ENCODE peak calls at places on chromosome 15, in six cellular contexts. R is thoracic aorta; G is suprapubic skin; J is CD8-positive, alpha-beta memory T cell; U is pancreas; S is heart left ventricle. L is an unnamed sample.

GRCh38 chr15:65154720-65155119 is 21.1 kb upstream of the PDCD7 start:
- DNase-seq in R (no peak), G (no peak), J (no peak), U (no peak), S (no peak), L (no peak)

GRCh38 chr15:50183112-50183794 is 1.3 kb downstream of the SLC27A2 start:
- DNase-seq in R (no peak), G (no peak), J (no peak), U (no peak), S (no peak), L (no peak)

GRCh38 chr15:61173899-61174689 is 55.0 kb downstream of the RORA start:
- DNase-seq in R (no peak), G (no peak), J (no peak), U (no peak), S (no peak), L (no peak)

GRCh38 chr15:22968356-22968755 is 11.8 kb downstream of the CYFIP1 start:
- DNase-seq in R (no peak), G (peak), J (no peak), U (no peak), S (no peak), L (no peak)

GRCh38 chr15:99445272-99445850 is 120.4 kb upstream of the MEF2A start:
- DNase-seq in R (no peak), G (no peak), J (no peak), U (no peak), S (no peak), L (no peak)

GRCh38 chr15:97963779-97964178 is 3.3 kb downstream of the ARRDC4 start:
- DNase-seq in R (no peak), G (no peak), J (no peak), U (no peak), S (no peak), L (no peak)

GRCh38 chr15:66615846-66616245 is 50.0 kb upstream of the LCTL start:
- DNase-seq in R (no peak), G (no peak), J (no peak), U (no peak), S (no peak), L (no peak)

GRCh38 chr15:79844221-79844620 is 52.6 kb downstream of the MTHFS start:
- DNase-seq in R (no peak), G (no peak), J (no peak), U (no peak), S (no peak), L (no peak)

GRCh38 chr15:73389971-73390544 is 21.3 kb upstream of the HCN4 start:
- DNase-seq in R (no peak), G (no peak), J (no peak), U (no peak), S (no peak), L (no peak)

GRCh38 chr15:77860101-77860691 is 217.3 kb downstream of the TBC1D2B start:
- DNase-seq in R (no peak), G (peak), J (no peak), U (peak), S (no peak), L (no peak)

GRCh38 chr15:91302588-91303439 is 202.8 kb downstream of the SV2B start:
- DNase-seq in R (no peak), G (no peak), J (no peak), U (no peak), S (peak), L (peak)

GRCh38 chr15:101445109-101445508 is 44.4 kb downstream of the PCSK6 start:
- DNase-seq in R (no peak), G (no peak), J (no peak), U (no peak), S (no peak), L (no peak)

GRCh38 chr15:90315276-90315982 is 36.7 kb upstream of the ZNF774 start:
- DNase-seq in R (peak), G (peak), J (no peak), U (peak), S (peak), L (no peak)

GRCh38 chr15:44536298-44536961 is 517 bp upstream of the EIF3J start:
- DNase-seq in R (peak), G (peak), J (no peak), U (peak), S (peak), L (no peak)

GRCh38 chr15:81023483-81024264 is 23.0 kb downstream of the TLNRD1 start:
- DNase-seq in R (no peak), G (peak), J (no peak), U (no peak), S (peak), L (no peak)

GRCh38 chr15:39936187-39936586 is 2.3 kb downstream of the EIF2AK4 start:
- DNase-seq in R (no peak), G (no peak), J (no peak), U (no peak), S (no peak), L (no peak)

GRCh38 chr15:59353994-59354951 is 18.4 kb downstream of the MYO1E start:
- DNase-seq in R (no peak), G (no peak), J (no peak), U (no peak), S (no peak), L (no peak)

GRCh38 chr15:78107471-78107870 is 15.1 kb downstream of the SH2D7 start:
- DNase-seq in R (no peak), G (peak), J (no peak), U (peak), S (no peak), L (no peak)

GRCh38 chr15:39511000-39511914 is 69.6 kb upstream of the THBS1 start:
- DNase-seq in R (no peak), G (no peak), J (no peak), U (no peak), S (peak), L (no peak)

GRCh38 chr15:77747175-77748077 is 114.7 kb upstream of the LINGO1 start:
- DNase-seq in R (no peak), G (no peak), J (no peak), U (no peak), S (no peak), L (no peak)

GRCh38 chr15:39127925-39128617 is 452.8 kb upstream of the THBS1 start:
- DNase-seq in R (no peak), G (no peak), J (no peak), U (no peak), S (no peak), L (no peak)

GRCh38 chr15:73994419-73994883 is at the start of gene PML:
- DNase-seq in R (peak), G (peak), J (peak), U (peak), S (peak), L (peak)

GRCh38 chr15:83582386-83582785 is 71.5 kb upstream of the ADAMTSL3 start:
- DNase-seq in R (no peak), G (no peak), J (no peak), U (no peak), S (no peak), L (no peak)

GRCh38 chr15:65057549-65057940 is 10.2 kb downstream of the RASL12 start:
- DNase-seq in R (no peak), G (no peak), J (no peak), U (no peak), S (no peak), L (no peak)

GRCh38 chr15:88613074-88613944 is 7.8 kb upstream of the AEN start:
- DNase-seq in R (no peak), G (no peak), J (no peak), U (no peak), S (no peak), L (no peak)

GRCh38 chr15:96054606-96055005 is 275.9 kb upstream of the NR2F2 start:
- DNase-seq in R (no peak), G (no peak), J (no peak), U (no peak), S (no peak), L (no peak)

GRCh38 chr15:57477736-57478522 is 101.6 kb downstream of the CGNL1 start:
- DNase-seq in R (no peak), G (no peak), J (no peak), U (peak), S (no peak), L (no peak)

GRCh38 chr15:99279783-99280307 is 28.6 kb downstream of the LRRC28 start:
- DNase-seq in R (no peak), G (no peak), J (no peak), U (no peak), S (no peak), L (no peak)

GRCh38 chr15:92616621-92617179 is 38.9 kb downstream of the FAM174B start:
- DNase-seq in R (no peak), G (peak), J (no peak), U (no peak), S (no peak), L (no peak)

GRCh38 chr15:92392462-92392861 is 1.2 kb upstream of the ST8SIA2 start:
- DNase-seq in R (no peak), G (no peak), J (no peak), U (no peak), S (no peak), L (no peak)

GRCh38 chr15:98900382-98900781 is 107.2 kb downstream of the PGPEP1L start:
- DNase-seq in R (no peak), G (no peak), J (no peak), U (no peak), S (no peak), L (no peak)

GRCh38 chr15:48833526-48833925 is 22.7 kb upstream of the CEP152 start:
- DNase-seq in R (no peak), G (no peak), J (no peak), U (no peak), S (no peak), L (no peak)

GRCh38 chr15:80712956-80713355 is 17.8 kb downstream of the ABHD17C start:
- DNase-seq in R (no peak), G (no peak), J (no peak), U (no peak), S (no peak), L (no peak)

GRCh38 chr15:73965730-73966103 is 26.4 kb downstream of the STOML1 start:
- DNase-seq in R (no peak), G (no peak), J (no peak), U (no peak), S (no peak), L (peak)

GRCh38 chr15:45704329-45705249 is 69.8 kb downstream of the SQOR start:
- DNase-seq in R (no peak), G (peak), J (no peak), U (peak), S (no peak), L (no peak)

GRCh38 chr15:45702041-45702440 is 67.2 kb downstream of the SQOR start:
- DNase-seq in R (no peak), G (no peak), J (no peak), U (no peak), S (no peak), L (no peak)

GRCh38 chr15:45701108-45701507 is 66.3 kb downstream of the SQOR start:
- DNase-seq in R (no peak), G (no peak), J (no peak), U (no peak), S (no peak), L (no peak)

GRCh38 chr15:45705510-45706473 is 71.0 kb downstream of the SQOR start:
- DNase-seq in R (peak), G (peak), J (peak), U (peak), S (peak), L (peak)

DNA sequence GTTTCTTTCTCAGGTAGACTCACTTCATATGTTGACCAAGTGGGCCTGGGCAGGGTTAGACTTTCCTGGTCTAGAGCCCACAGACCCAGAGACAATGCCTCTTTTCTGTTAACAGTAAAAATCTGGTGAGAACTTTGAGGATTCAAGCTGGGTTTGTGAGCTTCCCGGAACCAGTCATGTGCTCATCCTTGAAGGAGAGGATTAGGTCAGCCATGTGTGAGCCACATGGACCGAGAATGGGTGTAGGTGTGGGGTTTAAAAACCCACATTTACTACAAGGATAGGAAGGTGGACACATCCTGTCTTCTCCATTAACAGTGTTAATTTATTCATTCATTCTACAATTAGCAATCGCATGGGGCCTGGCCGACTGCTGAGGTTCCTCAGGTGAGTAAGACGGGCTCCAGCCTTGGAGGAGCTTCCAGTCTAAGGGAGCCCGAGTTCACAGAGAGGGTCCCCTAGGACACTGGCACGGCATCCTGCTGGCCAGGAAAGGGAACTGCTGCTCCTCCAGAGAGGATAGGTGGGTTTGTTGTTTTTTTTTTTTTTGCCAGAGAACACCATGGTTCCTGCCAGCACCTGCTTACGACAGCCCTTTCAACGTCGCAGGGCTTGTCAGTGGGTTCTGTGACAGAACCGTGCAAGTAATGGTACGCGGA is 69.0 kb downstream of the SQOR start:
- DNase-seq in R (no peak), G (no peak), J (no peak), U (no peak), S (no peak), L (no peak)
- H3K4me3 ChIP-seq in R (peak), G (peak), J (no peak), U (no peak), S (no peak), L (no peak)

GRCh38 chr15:72271895-72272212 is 500 bp downstream of the PARP6 start:
- DNase-seq in R (no peak), G (no peak), J (peak), U (no peak), S (no peak), L (no peak)

GRCh38 chr15:72272213-72272996 is at the start of gene PARP6:
- DNase-seq in R (peak), G (peak), J (peak), U (peak), S (peak), L (peak)

GRCh38 chr15:72271221-72271620 is 1.1 kb downstream of the PARP6 start:
- DNase-seq in R (no peak), G (no peak), J (no peak), U (no peak), S (no peak), L (no peak)

GRCh38 chr15:72269739-72270138 is 2.6 kb downstream of the PARP6 start:
- DNase-seq in R (no peak), G (no peak), J (no peak), U (no peak), S (no peak), L (no peak)

GRCh38 chr15:72272997-72273352 is 621 bp upstream of the PARP6 start:
- DNase-seq in R (no peak), G (no peak), J (no peak), U (no peak), S (no peak), L (no peak)
- H3K4me3 ChIP-seq in R (peak), G (peak), J (peak), U (peak), S (peak), L (peak)

DNA sequence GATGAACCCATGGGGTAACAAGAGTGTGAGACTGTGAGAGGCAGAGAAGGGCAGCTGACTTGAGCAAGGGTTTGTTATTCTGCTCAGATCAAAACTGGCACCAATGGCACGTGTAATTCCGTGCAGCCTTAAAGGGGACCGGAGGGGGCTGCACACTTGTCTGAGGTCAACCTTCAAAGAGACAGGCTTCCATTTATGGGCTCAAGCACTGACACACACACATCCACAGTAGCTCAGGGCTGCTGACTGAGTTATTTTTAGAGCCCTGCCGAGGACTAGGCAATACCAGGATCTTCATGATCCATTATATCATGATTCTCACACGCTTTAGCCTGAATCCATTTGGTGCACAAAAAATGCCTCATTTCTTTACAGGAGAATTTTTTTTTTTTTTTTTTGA is 20.6 kb upstream of the SPTBN5 start:
- DNase-seq in R (no peak), G (no peak), J (no peak), U (no peak), S (peak), L (no peak)
- H3K4me3 ChIP-seq in R (no peak), G (no peak), J (no peak), U (no peak), S (no peak), L (no peak)

DNA sequence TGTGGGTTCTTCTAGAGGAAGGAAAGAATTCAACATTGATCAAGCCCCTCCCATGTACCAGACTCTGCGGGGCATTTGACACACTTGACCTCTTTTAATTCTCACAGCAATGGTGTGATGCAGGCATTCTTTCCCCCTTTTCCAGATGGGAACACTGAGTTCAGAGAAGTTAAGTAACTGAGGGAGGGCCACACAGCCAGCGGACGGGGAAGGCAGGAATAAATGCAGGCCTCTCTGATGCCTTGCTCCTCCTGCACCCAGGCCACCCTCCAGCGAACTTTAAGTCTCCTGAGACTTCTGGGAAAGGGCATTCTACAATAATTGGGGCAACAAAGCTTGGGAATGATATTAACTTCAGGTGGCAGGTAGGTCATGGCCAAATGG is 227.4 kb downstream of the UACA start:
- DNase-seq in R (no peak), G (no peak), J (no peak), U (no peak), S (no peak), L (no peak)
- H3K4me3 ChIP-seq in R (no peak), G (no peak), J (peak), U (no peak), S (no peak), L (peak)

GRCh38 chr15:68286256-68286655 is 8.7 kb downstream of the FEM1B start:
- DNase-seq in R (no peak), G (no peak), J (no peak), U (no peak), S (no peak), L (no peak)
- H3K4me3 ChIP-seq in R (no peak), G (no peak), J (no peak), U (no peak), S (no peak), L (no peak)

GRCh38 chr15:85750319-85750806 is 44.4 kb downstream of the KLHL25 start:
- DNase-seq in R (no peak), G (peak), J (no peak), U (no peak), S (peak), L (no peak)
- H3K4me3 ChIP-seq in R (peak), G (peak), J (no peak), U (no peak), S (no peak), L (no peak)

GRCh38 chr15:55588818-55589122 is 625 bp upstream of the PYGO1 start:
- DNase-seq in R (no peak), G (no peak), J (no peak), U (no peak), S (no peak), L (no peak)
- H3K4me3 ChIP-seq in R (peak), G (peak), J (no peak), U (peak), S (peak), L (no peak)

GRCh38 chr15:36810656-36811449 is 231.4 kb downstream of the CDIN1 start:
- DNase-seq in R (no peak), G (no peak), J (no peak), U (no peak), S (no peak), L (peak)
- H3K4me3 ChIP-seq in R (no peak), G (no peak), J (no peak), U (no peak), S (no peak), L (no peak)